ENCODE peak calls at places on chromosome 4, in five cellular contexts. One of them, this sample, is unnamed.

GRCh38 chr4:180060159-180060889 is 2182.9 kb upstream of the TENM3 start:
- DNase-seq in ovary: no peak
- DNase-seq in HepG2: no peak
- DNase-seq in tibial nerve: no peak
- DNase-seq in K562: no peak
- DNase-seq in this sample: no peak

GRCh38 chr4:151015458-151016344 is 617 bp upstream of the LRBA start:
- DNase-seq in ovary: peak
- DNase-seq in HepG2: peak
- DNase-seq in tibial nerve: peak
- DNase-seq in K562: peak
- DNase-seq in this sample: peak

GRCh38 chr4:1345905-1346780 is 865 bp upstream of the UVSSA start:
- DNase-seq in ovary: peak
- DNase-seq in HepG2: peak
- DNase-seq in tibial nerve: peak
- DNase-seq in K562: peak
- DNase-seq in this sample: peak

GRCh38 chr4:98720871-98721480 is 62.6 kb upstream of the TSPAN5 start:
- DNase-seq in ovary: no peak
- DNase-seq in HepG2: no peak
- DNase-seq in tibial nerve: no peak
- DNase-seq in K562: no peak
- DNase-seq in this sample: no peak

GRCh38 chr4:84967292-84967651 is 782 bp upstream of the WDFY3 start:
- DNase-seq in ovary: peak
- DNase-seq in HepG2: no peak
- DNase-seq in tibial nerve: peak
- DNase-seq in K562: no peak
- DNase-seq in this sample: no peak

GRCh38 chr4:54543088-54543795 is 114.5 kb upstream of the KIT start:
- DNase-seq in ovary: no peak
- DNase-seq in HepG2: no peak
- DNase-seq in tibial nerve: no peak
- DNase-seq in K562: no peak
- DNase-seq in this sample: no peak

GRCh38 chr4:126591583-126591982 is 1041.2 kb upstream of the INTU start:
- DNase-seq in ovary: no peak
- DNase-seq in HepG2: no peak
- DNase-seq in tibial nerve: no peak
- DNase-seq in K562: no peak
- DNase-seq in this sample: no peak

GRCh38 chr4:180560896-180561295 is 1682.3 kb upstream of the TENM3 start:
- DNase-seq in ovary: no peak
- DNase-seq in HepG2: no peak
- DNase-seq in tibial nerve: no peak
- DNase-seq in K562: no peak
- DNase-seq in this sample: no peak

GRCh38 chr4:67122029-67122428 is 423.3 kb downstream of the CENPC start:
- DNase-seq in ovary: no peak
- DNase-seq in HepG2: peak
- DNase-seq in tibial nerve: no peak
- DNase-seq in K562: no peak
- DNase-seq in this sample: no peak

GRCh38 chr4:142566780-142567179 is 279.3 kb downstream of the INPP4B start:
- DNase-seq in ovary: no peak
- DNase-seq in HepG2: no peak
- DNase-seq in tibial nerve: no peak
- DNase-seq in K562: no peak
- DNase-seq in this sample: no peak

GRCh38 chr4:129384974-129385373 is 289.0 kb downstream of the C4orf33 start:
- DNase-seq in ovary: no peak
- DNase-seq in HepG2: no peak
- DNase-seq in tibial nerve: no peak
- DNase-seq in K562: no peak
- DNase-seq in this sample: no peak

GRCh38 chr4:52657630-52658501 is 1.2 kb downstream of the USP46 start:
- DNase-seq in ovary: peak
- DNase-seq in HepG2: no peak
- DNase-seq in tibial nerve: peak
- DNase-seq in K562: no peak
- DNase-seq in this sample: peak

GRCh38 chr4:2256781-2257191 is 5.1 kb downstream of the MXD4 start:
- DNase-seq in ovary: peak
- DNase-seq in HepG2: no peak
- DNase-seq in tibial nerve: no peak
- DNase-seq in K562: peak
- DNase-seq in this sample: peak

GRCh38 chr4:109953556-109953955 is 40.9 kb downstream of the EGF start:
- DNase-seq in ovary: no peak
- DNase-seq in HepG2: no peak
- DNase-seq in tibial nerve: no peak
- DNase-seq in K562: no peak
- DNase-seq in this sample: no peak

GRCh38 chr4:121041307-121042090 is 30.8 kb downstream of the NDNF start:
- DNase-seq in ovary: no peak
- DNase-seq in HepG2: no peak
- DNase-seq in tibial nerve: no peak
- DNase-seq in K562: no peak
- DNase-seq in this sample: no peak

GRCh38 chr4:34619531-34620109 is 1624.7 kb downstream of the ARAP2 start:
- DNase-seq in ovary: no peak
- DNase-seq in HepG2: no peak
- DNase-seq in tibial nerve: no peak
- DNase-seq in K562: no peak
- DNase-seq in this sample: no peak

GRCh38 chr4:2958446-2958845 is 4.8 kb downstream of the NOP14 start:
- DNase-seq in ovary: no peak
- DNase-seq in HepG2: no peak
- DNase-seq in tibial nerve: no peak
- DNase-seq in K562: no peak
- DNase-seq in this sample: no peak

GRCh38 chr4:158121203-158121586 is 51.6 kb downstream of the GASK1B start:
- DNase-seq in ovary: peak
- DNase-seq in HepG2: peak
- DNase-seq in tibial nerve: peak
- DNase-seq in K562: no peak
- DNase-seq in this sample: peak

GRCh38 chr4:175253184-175253902 is 335.2 kb downstream of the ADAM29 start:
- DNase-seq in ovary: no peak
- DNase-seq in HepG2: no peak
- DNase-seq in tibial nerve: no peak
- DNase-seq in K562: no peak
- DNase-seq in this sample: no peak

GRCh38 chr4:81919810-81920209 is 448.1 kb upstream of the RASGEF1B start:
- DNase-seq in ovary: no peak
- DNase-seq in HepG2: no peak
- DNase-seq in tibial nerve: no peak
- DNase-seq in K562: no peak
- DNase-seq in this sample: no peak

GRCh38 chr4:24015782-24016181 is 125.9 kb upstream of the PPARGC1A start:
- DNase-seq in ovary: no peak
- DNase-seq in HepG2: no peak
- DNase-seq in tibial nerve: no peak
- DNase-seq in K562: no peak
- DNase-seq in this sample: no peak

GRCh38 chr4:141656031-141656430 is 19.6 kb downstream of the IL15 start:
- DNase-seq in ovary: no peak
- DNase-seq in HepG2: no peak
- DNase-seq in tibial nerve: no peak
- DNase-seq in K562: no peak
- DNase-seq in this sample: no peak

GRCh38 chr4:152038238-152038637 is 277.4 kb upstream of the GATB start:
- DNase-seq in ovary: no peak
- DNase-seq in HepG2: no peak
- DNase-seq in tibial nerve: no peak
- DNase-seq in K562: no peak
- DNase-seq in this sample: no peak

GRCh38 chr4:164659765-164660164 is 94.2 kb upstream of the SMIM31 start:
- DNase-seq in ovary: no peak
- DNase-seq in HepG2: no peak
- DNase-seq in tibial nerve: no peak
- DNase-seq in K562: no peak
- DNase-seq in this sample: no peak
- TF ChIP-seq EP300 in ovary: no peak
- TF ChIP-seq EP300 in HepG2: no peak
- TF ChIP-seq EP300 in tibial nerve: no peak
- TF ChIP-seq EP300 in K562: no peak
- TF ChIP-seq EP300 in this sample: no peak

DNA sequence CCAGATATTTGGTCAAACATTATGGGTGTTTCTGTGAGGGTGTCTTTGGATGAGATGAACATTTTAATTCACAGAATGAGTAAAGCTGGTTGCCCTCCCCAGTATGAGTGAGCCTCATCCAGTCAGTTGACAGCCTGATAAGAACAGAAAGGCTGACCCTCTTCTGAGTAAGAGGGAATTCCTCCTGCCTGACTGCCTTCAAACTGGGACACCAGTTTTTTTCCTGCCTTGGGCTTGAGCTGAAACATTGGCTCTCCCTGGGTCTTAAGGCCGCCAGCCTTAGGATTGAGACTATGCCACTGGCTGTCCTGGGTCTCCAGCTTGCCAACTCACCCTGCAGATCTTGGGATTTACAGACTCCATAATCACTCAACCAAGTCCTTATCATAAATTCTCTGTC is 14.5 kb upstream of the MAML3 start:
- DNase-seq in ovary: no peak
- DNase-seq in HepG2: no peak
- DNase-seq in tibial nerve: no peak
- DNase-seq in K562: no peak
- DNase-seq in this sample: no peak
- TF ChIP-seq EP300 in ovary: no peak
- TF ChIP-seq EP300 in HepG2: no peak
- TF ChIP-seq EP300 in tibial nerve: no peak
- TF ChIP-seq EP300 in K562: no peak
- TF ChIP-seq EP300 in this sample: no peak

GRCh38 chr4:112517067-112517588 is 1.1 kb upstream of the NEUROG2 start:
- DNase-seq in ovary: no peak
- DNase-seq in HepG2: no peak
- DNase-seq in tibial nerve: no peak
- DNase-seq in K562: no peak
- DNase-seq in this sample: no peak

GRCh38 chr4:112515278-112516075 is 503 bp downstream of the NEUROG2 start:
- DNase-seq in ovary: no peak
- DNase-seq in HepG2: no peak
- DNase-seq in tibial nerve: no peak
- DNase-seq in K562: peak
- DNase-seq in this sample: no peak

GRCh38 chr4:112516401-112517066 is 554 bp upstream of the NEUROG2 start:
- DNase-seq in ovary: no peak
- DNase-seq in HepG2: no peak
- DNase-seq in tibial nerve: no peak
- DNase-seq in K562: peak
- DNase-seq in this sample: no peak

GRCh38 chr4:112514449-112515277 is 1.3 kb downstream of the NEUROG2 start:
- DNase-seq in ovary: no peak
- DNase-seq in HepG2: no peak
- DNase-seq in tibial nerve: no peak
- DNase-seq in K562: no peak
- DNase-seq in this sample: no peak

GRCh38 chr4:112516076-112516385 is at the start of gene NEUROG2:
- DNase-seq in ovary: no peak
- DNase-seq in HepG2: no peak
- DNase-seq in tibial nerve: no peak
- DNase-seq in K562: no peak
- DNase-seq in this sample: no peak
- TF ChIP-seq EP300 in ovary: no peak
- TF ChIP-seq EP300 in HepG2: no peak
- TF ChIP-seq EP300 in tibial nerve: no peak
- TF ChIP-seq EP300 in K562: no peak
- TF ChIP-seq EP300 in this sample: no peak

GRCh38 chr4:184330008-184330400 is 112.3 kb upstream of the ENPP6 start:
- DNase-seq in ovary: no peak
- DNase-seq in HepG2: no peak
- DNase-seq in tibial nerve: peak
- DNase-seq in K562: no peak
- DNase-seq in this sample: peak
- TF ChIP-seq EP300 in ovary: peak
- TF ChIP-seq EP300 in HepG2: no peak
- TF ChIP-seq EP300 in tibial nerve: peak
- TF ChIP-seq EP300 in K562: no peak
- TF ChIP-seq EP300 in this sample: peak

GRCh38 chr4:165378763-165379631 is at the start of gene CPE:
- DNase-seq in ovary: peak
- DNase-seq in HepG2: peak
- DNase-seq in tibial nerve: peak
- DNase-seq in K562: no peak
- DNase-seq in this sample: peak
- TF ChIP-seq EP300 in ovary: no peak
- TF ChIP-seq EP300 in HepG2: no peak
- TF ChIP-seq EP300 in tibial nerve: no peak
- TF ChIP-seq EP300 in K562: no peak
- TF ChIP-seq EP300 in this sample: no peak

This sample was measured in sigmoid colon.